ENCODE peak calls at places on chromosomes 4 and X, in nine cellular contexts. One of them, this sample, is unnamed.

GRCh38 chrX:149473966-149474365 is 31.1 kb downstream of the IDS start:
- DNase-seq in stimulated activated CD4-positive, alpha-beta T cell treated with anti-CD3 and anti-CD28 coated beads, Interleukin-2, amount 100 ng/mL, for 24 hours: no peak
- DNase-seq in endothelial cell: no peak
- DNase-seq in M059J: no peak
- DNase-seq in NCI-H1436: no peak
- DNase-seq in mucosa of gallbladder: no peak
- DNase-seq in NCI-H1417: no peak
- DNase-seq in astrocyte: no peak
- DNase-seq in hypothalamus: no peak
- DNase-seq in this sample: no peak

GRCh38 chrX:106263817-106264216 is 95.7 kb downstream of the PWWP3B start:
- DNase-seq in astrocyte: peak
- DNase-seq in hypothalamus: no peak
- DNase-seq in NCI-H1417: no peak
- DNase-seq in mucosa of gallbladder: no peak
- DNase-seq in NCI-H1436: no peak
- DNase-seq in stimulated activated CD4-positive, alpha-beta T cell treated with anti-CD3 and anti-CD28 coated beads, Interleukin-2, amount 100 ng/mL, for 24 hours: no peak
- DNase-seq in endothelial cell: no peak
- DNase-seq in M059J: peak
- DNase-seq in this sample: no peak

GRCh38 chr4:130608121-130608520 is 1512.2 kb downstream of the C4orf33 start:
- DNase-seq in stimulated activated CD4-positive, alpha-beta T cell treated with anti-CD3 and anti-CD28 coated beads, Interleukin-2, amount 100 ng/mL, for 24 hours: no peak
- DNase-seq in astrocyte: no peak
- DNase-seq in NCI-H1417: no peak
- DNase-seq in endothelial cell: no peak
- DNase-seq in NCI-H1436: no peak
- DNase-seq in mucosa of gallbladder: no peak
- DNase-seq in M059J: no peak
- DNase-seq in hypothalamus: no peak
- DNase-seq in this sample: no peak

GRCh38 chr4:173264245-173264959 is 69.8 kb downstream of the HMGB2 start:
- DNase-seq in stimulated activated CD4-positive, alpha-beta T cell treated with anti-CD3 and anti-CD28 coated beads, Interleukin-2, amount 100 ng/mL, for 24 hours: peak
- DNase-seq in astrocyte: peak
- DNase-seq in hypothalamus: no peak
- DNase-seq in endothelial cell: peak
- DNase-seq in NCI-H1417: peak
- DNase-seq in NCI-H1436: peak
- DNase-seq in M059J: peak
- DNase-seq in mucosa of gallbladder: peak
- DNase-seq in this sample: peak

GRCh38 chr4:24278693-24279092 is 305.7 kb downstream of the DHX15 start:
- DNase-seq in endothelial cell: no peak
- DNase-seq in stimulated activated CD4-positive, alpha-beta T cell treated with anti-CD3 and anti-CD28 coated beads, Interleukin-2, amount 100 ng/mL, for 24 hours: no peak
- DNase-seq in M059J: peak
- DNase-seq in hypothalamus: no peak
- DNase-seq in NCI-H1436: no peak
- DNase-seq in astrocyte: peak
- DNase-seq in NCI-H1417: no peak
- DNase-seq in mucosa of gallbladder: no peak
- DNase-seq in this sample: no peak

GRCh38 chr4:155692990-155693659 is 26.5 kb downstream of the GUCY1A1 start:
- DNase-seq in hypothalamus: no peak
- DNase-seq in M059J: no peak
- DNase-seq in mucosa of gallbladder: no peak
- DNase-seq in endothelial cell: no peak
- DNase-seq in astrocyte: no peak
- DNase-seq in stimulated activated CD4-positive, alpha-beta T cell treated with anti-CD3 and anti-CD28 coated beads, Interleukin-2, amount 100 ng/mL, for 24 hours: no peak
- DNase-seq in NCI-H1436: no peak
- DNase-seq in NCI-H1417: no peak
- DNase-seq in this sample: no peak

GRCh38 chrX:24145340-24146186 is 4.0 kb upstream of the ZFX start:
- DNase-seq in NCI-H1436: no peak
- DNase-seq in stimulated activated CD4-positive, alpha-beta T cell treated with anti-CD3 and anti-CD28 coated beads, Interleukin-2, amount 100 ng/mL, for 24 hours: no peak
- DNase-seq in astrocyte: peak
- DNase-seq in NCI-H1417: peak
- DNase-seq in mucosa of gallbladder: no peak
- DNase-seq in hypothalamus: no peak
- DNase-seq in M059J: peak
- DNase-seq in endothelial cell: no peak
- DNase-seq in this sample: no peak

GRCh38 chr4:40306203-40306602 is 28.9 kb upstream of the CHRNA9 start:
- DNase-seq in NCI-H1417: no peak
- DNase-seq in endothelial cell: no peak
- DNase-seq in astrocyte: no peak
- DNase-seq in stimulated activated CD4-positive, alpha-beta T cell treated with anti-CD3 and anti-CD28 coated beads, Interleukin-2, amount 100 ng/mL, for 24 hours: no peak
- DNase-seq in hypothalamus: no peak
- DNase-seq in mucosa of gallbladder: no peak
- DNase-seq in NCI-H1436: no peak
- DNase-seq in M059J: no peak
- DNase-seq in this sample: no peak

GRCh38 chrX:134180566-134180965 is 56.4 kb upstream of the CCDC160 start:
- DNase-seq in NCI-H1436: no peak
- DNase-seq in NCI-H1417: no peak
- DNase-seq in stimulated activated CD4-positive, alpha-beta T cell treated with anti-CD3 and anti-CD28 coated beads, Interleukin-2, amount 100 ng/mL, for 24 hours: no peak
- DNase-seq in endothelial cell: no peak
- DNase-seq in mucosa of gallbladder: no peak
- DNase-seq in astrocyte: no peak
- DNase-seq in hypothalamus: no peak
- DNase-seq in M059J: no peak
- DNase-seq in this sample: no peak

GRCh38 chr4:168480991-168481588 is 798 bp upstream of the DDX60L start:
- DNase-seq in hypothalamus: no peak
- DNase-seq in astrocyte: peak
- DNase-seq in mucosa of gallbladder: peak
- DNase-seq in NCI-H1417: peak
- DNase-seq in stimulated activated CD4-positive, alpha-beta T cell treated with anti-CD3 and anti-CD28 coated beads, Interleukin-2, amount 100 ng/mL, for 24 hours: peak
- DNase-seq in NCI-H1436: peak
- DNase-seq in M059J: peak
- DNase-seq in endothelial cell: no peak
- DNase-seq in this sample: peak

GRCh38 chrX:2609431-2610238 is 81.5 kb upstream of the CD99 start:
- DNase-seq in NCI-H1417: no peak
- DNase-seq in mucosa of gallbladder: no peak
- DNase-seq in stimulated activated CD4-positive, alpha-beta T cell treated with anti-CD3 and anti-CD28 coated beads, Interleukin-2, amount 100 ng/mL, for 24 hours: no peak
- DNase-seq in hypothalamus: no peak
- DNase-seq in astrocyte: no peak
- DNase-seq in NCI-H1436: no peak
- DNase-seq in M059J: peak
- DNase-seq in endothelial cell: no peak
- DNase-seq in this sample: no peak

GRCh38 chr4:102169345-102169744 is 175.9 kb downstream of the SLC39A8 start:
- DNase-seq in M059J: peak
- DNase-seq in mucosa of gallbladder: no peak
- DNase-seq in endothelial cell: peak
- DNase-seq in NCI-H1436: peak
- DNase-seq in NCI-H1417: peak
- DNase-seq in hypothalamus: no peak
- DNase-seq in astrocyte: no peak
- DNase-seq in stimulated activated CD4-positive, alpha-beta T cell treated with anti-CD3 and anti-CD28 coated beads, Interleukin-2, amount 100 ng/mL, for 24 hours: no peak
- DNase-seq in this sample: no peak

GRCh38 chr4:185711764-185712163 is 100.2 kb downstream of the SORBS2 start:
- DNase-seq in NCI-H1417: no peak
- DNase-seq in mucosa of gallbladder: no peak
- DNase-seq in stimulated activated CD4-positive, alpha-beta T cell treated with anti-CD3 and anti-CD28 coated beads, Interleukin-2, amount 100 ng/mL, for 24 hours: no peak
- DNase-seq in M059J: peak
- DNase-seq in hypothalamus: no peak
- DNase-seq in NCI-H1436: no peak
- DNase-seq in astrocyte: peak
- DNase-seq in endothelial cell: no peak
- DNase-seq in this sample: no peak

GRCh38 chrX:111337067-111337466 is 66.8 kb upstream of the CAPN6 start:
- DNase-seq in NCI-H1436: no peak
- DNase-seq in M059J: no peak
- DNase-seq in endothelial cell: no peak
- DNase-seq in mucosa of gallbladder: peak
- DNase-seq in astrocyte: no peak
- DNase-seq in hypothalamus: no peak
- DNase-seq in stimulated activated CD4-positive, alpha-beta T cell treated with anti-CD3 and anti-CD28 coated beads, Interleukin-2, amount 100 ng/mL, for 24 hours: no peak
- DNase-seq in NCI-H1417: peak
- DNase-seq in this sample: no peak

GRCh38 chr4:123430031-123430430 is 33.4 kb downstream of the SPRY1 start:
- DNase-seq in stimulated activated CD4-positive, alpha-beta T cell treated with anti-CD3 and anti-CD28 coated beads, Interleukin-2, amount 100 ng/mL, for 24 hours: peak
- DNase-seq in mucosa of gallbladder: no peak
- DNase-seq in NCI-H1417: no peak
- DNase-seq in astrocyte: no peak
- DNase-seq in endothelial cell: no peak
- DNase-seq in hypothalamus: no peak
- DNase-seq in M059J: no peak
- DNase-seq in NCI-H1436: no peak
- DNase-seq in this sample: no peak

GRCh38 chrX:10240918-10241317 is 84.1 kb downstream of the CLCN4 start:
- DNase-seq in endothelial cell: no peak
- DNase-seq in stimulated activated CD4-positive, alpha-beta T cell treated with anti-CD3 and anti-CD28 coated beads, Interleukin-2, amount 100 ng/mL, for 24 hours: no peak
- DNase-seq in NCI-H1417: no peak
- DNase-seq in astrocyte: peak
- DNase-seq in NCI-H1436: no peak
- DNase-seq in mucosa of gallbladder: no peak
- DNase-seq in hypothalamus: no peak
- DNase-seq in M059J: peak
- DNase-seq in this sample: no peak

GRCh38 chrX:75303795-75304194 is 29.9 kb downstream of the UPRT start:
- DNase-seq in M059J: peak
- DNase-seq in astrocyte: peak
- DNase-seq in stimulated activated CD4-positive, alpha-beta T cell treated with anti-CD3 and anti-CD28 coated beads, Interleukin-2, amount 100 ng/mL, for 24 hours: no peak
- DNase-seq in hypothalamus: no peak
- DNase-seq in NCI-H1417: no peak
- DNase-seq in NCI-H1436: no peak
- DNase-seq in endothelial cell: no peak
- DNase-seq in mucosa of gallbladder: no peak
- DNase-seq in this sample: no peak

GRCh38 chr4:119281374-119281773 is 40.6 kb downstream of the FABP2 start:
- DNase-seq in endothelial cell: no peak
- DNase-seq in mucosa of gallbladder: no peak
- DNase-seq in astrocyte: no peak
- DNase-seq in NCI-H1436: no peak
- DNase-seq in hypothalamus: no peak
- DNase-seq in M059J: no peak
- DNase-seq in NCI-H1417: no peak
- DNase-seq in stimulated activated CD4-positive, alpha-beta T cell treated with anti-CD3 and anti-CD28 coated beads, Interleukin-2, amount 100 ng/mL, for 24 hours: no peak
- DNase-seq in this sample: no peak

GRCh38 chr4:110071466-110071865 is 126.9 kb downstream of the ELOVL6 start:
- DNase-seq in mucosa of gallbladder: no peak
- DNase-seq in M059J: no peak
- DNase-seq in NCI-H1436: no peak
- DNase-seq in endothelial cell: no peak
- DNase-seq in astrocyte: no peak
- DNase-seq in NCI-H1417: no peak
- DNase-seq in hypothalamus: peak
- DNase-seq in stimulated activated CD4-positive, alpha-beta T cell treated with anti-CD3 and anti-CD28 coated beads, Interleukin-2, amount 100 ng/mL, for 24 hours: no peak
- DNase-seq in this sample: no peak

GRCh38 chrX:133007458-133007857 is 49.0 kb upstream of the HS6ST2 start:
- DNase-seq in NCI-H1436: no peak
- DNase-seq in NCI-H1417: no peak
- DNase-seq in mucosa of gallbladder: no peak
- DNase-seq in M059J: no peak
- DNase-seq in hypothalamus: no peak
- DNase-seq in endothelial cell: no peak
- DNase-seq in astrocyte: no peak
- DNase-seq in stimulated activated CD4-positive, alpha-beta T cell treated with anti-CD3 and anti-CD28 coated beads, Interleukin-2, amount 100 ng/mL, for 24 hours: no peak
- DNase-seq in this sample: no peak

GRCh38 chrX:130975947-130976346 is 72.9 kb upstream of the ENOX2 start:
- DNase-seq in stimulated activated CD4-positive, alpha-beta T cell treated with anti-CD3 and anti-CD28 coated beads, Interleukin-2, amount 100 ng/mL, for 24 hours: peak
- DNase-seq in NCI-H1436: peak
- DNase-seq in NCI-H1417: peak
- DNase-seq in endothelial cell: peak
- DNase-seq in hypothalamus: no peak
- DNase-seq in mucosa of gallbladder: peak
- DNase-seq in astrocyte: peak
- DNase-seq in M059J: peak
- DNase-seq in this sample: no peak

GRCh38 chrX:72621163-72621562 is 48.5 kb upstream of the HDAC8 start:
- DNase-seq in hypothalamus: no peak
- DNase-seq in endothelial cell: no peak
- DNase-seq in mucosa of gallbladder: peak
- DNase-seq in astrocyte: no peak
- DNase-seq in NCI-H1417: no peak
- DNase-seq in stimulated activated CD4-positive, alpha-beta T cell treated with anti-CD3 and anti-CD28 coated beads, Interleukin-2, amount 100 ng/mL, for 24 hours: no peak
- DNase-seq in NCI-H1436: no peak
- DNase-seq in M059J: peak
- DNase-seq in this sample: no peak

This sample was measured in activated effector memory CD4-positive, alpha-beta T cell treated with Interleukin-2 at 50 U/mL for 16 hours.